ENCODE peak calls at places on chromosomes 11 and 22, in seven cellular contexts. X is GM23338, Q is neural progenitor cell, K is lung, E is endothelial cell, Z is nephron progenitor cell, T is heart left ventricle. B is an unnamed sample.
A peak's percentile ranks its signal among the peaks of the same experiment; 100 is the strongest.

GRCh38 chr11:68862426-68862825 is 20.7 kb upstream of the CPT1A start:
- DNase-seq in X (no peak), Q (no peak), K (no peak), E (no peak), Z (no peak), T (no peak), B (no peak)

GRCh38 chr11:61362542-61362875 is 335 bp downstream of the TMEM138 start:
- DNase-seq in X (peak; percentile 48), Q (no peak), K (no peak), E (peak; percentile 24), Z (peak; percentile 14), T (no peak), B (no peak)

GRCh38 chr11:128338806-128339205 is 248.6 kb downstream of the ETS1 start:
- DNase-seq in X (no peak), Q (no peak), K (no peak), E (no peak), Z (no peak), T (no peak), B (no peak)

GRCh38 chr11:117884994-117885393 is 8.5 kb upstream of the FXYD6 start:
- DNase-seq in X (no peak), Q (no peak), K (no peak), E (no peak), Z (no peak), T (no peak), B (no peak)

GRCh38 chr22:22939537-22940368 is 52.1 kb downstream of the IGLL5 start:
- DNase-seq in X (no peak), Q (no peak), K (no peak), E (no peak), Z (no peak), T (no peak), B (peak; percentile 24)

GRCh38 chr11:81596709-81597108 is 1137.0 kb downstream of the FAM181B start:
- DNase-seq in X (no peak), Q (no peak), K (no peak), E (no peak), Z (no peak), T (no peak), B (no peak)

GRCh38 chr22:19407649-19408606 is 23.6 kb downstream of the HIRA start:
- DNase-seq in X (no peak), Q (no peak), K (no peak), E (no peak), Z (no peak), T (peak; percentile 35), B (no peak)

GRCh38 chr11:95345651-95346050 is 114.6 kb upstream of the SESN3 start:
- DNase-seq in X (no peak), Q (no peak), K (no peak), E (no peak), Z (no peak), T (no peak), B (no peak)

GRCh38 chr11:788009-788640 is 1.8 kb downstream of the CEND1 start:
- DNase-seq in X (no peak), Q (no peak), K (no peak), E (no peak), Z (no peak), T (no peak), B (no peak)

GRCh38 chr22:36769541-36769940 is 6.4 kb downstream of the IFT27 start:
- DNase-seq in X (no peak), Q (no peak), K (no peak), E (no peak), Z (no peak), T (no peak), B (no peak)

GRCh38 chr11:43928721-43929120 is 13.7 kb upstream of the C11orf96 start:
- DNase-seq in X (no peak), Q (no peak), K (no peak), E (no peak), Z (no peak), T (no peak), B (no peak)

GRCh38 chr11:112694813-112695212 is 266.4 kb upstream of the NCAM1 start:
- DNase-seq in X (peak; percentile 36), Q (no peak), K (no peak), E (no peak), Z (no peak), T (no peak), B (no peak)

GRCh38 chr11:1168721-1169161 is 11.0 kb downstream of the MUC5AC start:
- DNase-seq in X (no peak), Q (no peak), K (no peak), E (no peak), Z (no peak), T (no peak), B (no peak)

GRCh38 chr11:64379817-64380709 is 21.1 kb downstream of the RPS6KA4 start:
- DNase-seq in X (peak; percentile 48), Q (no peak), K (no peak), E (no peak), Z (no peak), T (no peak), B (no peak)

GRCh38 chr11:77120571-77120970 is 7.5 kb upstream of the MYO7A start:
- DNase-seq in X (no peak), Q (no peak), K (no peak), E (no peak), Z (no peak), T (no peak), B (no peak)

GRCh38 chr11:128341280-128341679 is 246.1 kb downstream of the ETS1 start:
- DNase-seq in X (no peak), Q (no peak), K (no peak), E (no peak), Z (no peak), T (peak; percentile 35), B (no peak)

GRCh38 chr11:74557526-74557925 is 34.9 kb upstream of the POLD3 start:
- DNase-seq in X (no peak), Q (no peak), K (no peak), E (no peak), Z (no peak), T (no peak), B (no peak)

GRCh38 chr22:32317524-32317923 is 40.1 kb upstream of the RFPL3 start:
- DNase-seq in X (no peak), Q (no peak), K (no peak), E (no peak), Z (no peak), T (no peak), B (no peak)

GRCh38 chr11:76787911-76788596 is 4.9 kb downstream of the TSKU start:
- DNase-seq in X (no peak), Q (no peak), K (no peak), E (no peak), Z (no peak), T (no peak), B (no peak)

GRCh38 chr11:6667733-6668374 is 12.2 kb upstream of the DCHS1 start:
- DNase-seq in X (peak; percentile 77), Q (peak; percentile 27), K (no peak), E (no peak), Z (no peak), T (no peak), B (no peak)

GRCh38 chr11:79060081-79060480 is 380.7 kb downstream of the TENM4 start:
- DNase-seq in X (no peak), Q (no peak), K (no peak), E (no peak), Z (no peak), T (no peak), B (no peak)

GRCh38 chr22:38412435-38413084 is 42.4 kb downstream of the KCNJ4 start:
- DNase-seq in X (peak; percentile 66), Q (peak; percentile 34), K (peak; percentile 25), E (no peak), Z (peak; percentile 39), T (peak; percentile 12), B (peak; percentile 45)

GRCh38 chr11:86579406-86579731 is 93.0 kb downstream of the ME3 start:
- DNase-seq in X (no peak), Q (no peak), K (no peak), E (no peak), Z (no peak), T (no peak), B (no peak)

GRCh38 chr11:86577663-86578636 is 94.5 kb downstream of the ME3 start:
- DNase-seq in X (no peak), Q (no peak), K (peak; percentile 53), E (no peak), Z (no peak), T (peak; percentile 72), B (no peak)

GRCh38 chr11:86576946-86577624 is 95.3 kb downstream of the ME3 start:
- DNase-seq in X (no peak), Q (no peak), K (no peak), E (no peak), Z (no peak), T (no peak), B (no peak)

GRCh38 chr11:86580535-86580934 is 91.9 kb downstream of the ME3 start:
- DNase-seq in X (no peak), Q (no peak), K (no peak), E (no peak), Z (no peak), T (no peak), B (no peak)

DNA sequence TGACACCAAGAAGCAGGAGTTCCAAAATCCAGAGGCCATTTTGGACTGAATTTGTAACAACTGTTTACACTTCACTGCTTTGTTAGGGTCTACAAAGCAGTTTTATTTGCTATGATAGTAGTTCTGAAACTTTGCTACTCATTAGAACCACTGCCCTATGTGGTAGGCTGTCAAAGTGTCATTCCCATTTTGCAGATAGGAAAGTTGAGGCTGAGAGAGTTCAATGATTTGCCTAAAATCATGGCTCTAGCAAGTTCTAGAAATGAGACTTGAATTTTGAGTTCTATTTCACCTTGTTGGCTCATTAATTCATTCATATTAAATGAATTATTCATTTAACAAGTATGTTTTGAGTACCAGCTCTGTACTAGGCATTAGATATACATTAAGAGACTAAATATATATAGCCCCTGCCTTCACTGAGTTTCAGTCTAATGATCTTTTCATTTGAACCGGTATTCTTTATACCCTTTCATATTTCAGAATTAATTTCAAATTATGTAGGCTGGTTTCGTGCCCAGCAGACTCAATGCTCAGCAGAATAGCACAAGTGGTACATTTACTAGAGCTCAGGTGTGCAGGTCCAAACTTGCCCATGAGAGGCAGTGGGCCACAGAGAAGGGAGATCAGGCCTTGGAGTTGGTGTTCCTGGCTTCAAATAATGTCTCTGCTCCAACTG is 93.5 kb downstream of the ME3 start:
- DNase-seq in X (no peak), Q (no peak), K (no peak), E (no peak), Z (no peak), T (no peak), B (no peak)
- TF ChIP-seq CTCF in X (no peak), Q (no peak), K (no peak), E (no peak), Z (no peak), T (no peak), B (no peak)

GRCh38 chr11:27506200-27507182 is at the start of gene LIN7C:
- DNase-seq in X (peak; percentile 99), Q (peak; percentile 98), K (peak; percentile 98), E (peak; percentile 92), Z (peak; percentile 94), T (peak; percentile 97), B (peak; percentile 72)
- TF ChIP-seq CTCF in X (no peak), Q (peak; percentile 37), K (no peak), E (no peak), Z (peak; percentile 18), T (no peak), B (no peak)

GRCh38 chr11:14650064-14650463 is 6.5 kb downstream of the PDE3B start:
- DNase-seq in X (no peak), Q (no peak), K (no peak), E (no peak), Z (no peak), T (no peak), B (no peak)
- TF ChIP-seq CTCF in X (no peak), Q (no peak), K (no peak), E (no peak), Z (no peak), T (no peak), B (no peak)

GRCh38 chr22:46147061-46147460 is 3.3 kb upstream of the PPARA start:
- DNase-seq in X (no peak), Q (no peak), K (no peak), E (no peak), Z (no peak), T (no peak), B (no peak)
- TF ChIP-seq CTCF in X (no peak), Q (no peak), K (no peak), E (no peak), Z (no peak), T (no peak), B (no peak)

B was measured in activated B cell treated with CpG ODN at 0.5 μM for 24 hours.